ENCODE peak calls at places on chromosome 17, in six cellular contexts. Y, W, R, D, Z and K are unnamed samples.

GRCh38 chr17:27597783-27598320 is 33.1 kb upstream of the LGALS9 start:
- DNase-seq in Z (no peak), R (no peak), D (no peak), W (no peak), Y (no peak), K (no peak)

GRCh38 chr17:5631958-5632357 is 47.6 kb upstream of the NLRP1 start:
- DNase-seq in W (no peak), D (no peak), Y (no peak), Z (no peak), R (no peak), K (no peak)

GRCh38 chr17:44086364-44087311 is 16.1 kb downstream of the G6PC3 start:
- DNase-seq in W (no peak), Y (peak), R (no peak), D (no peak), Z (peak), K (peak)

GRCh38 chr17:68514809-68515208 is 2.6 kb downstream of the PRKAR1A start:
- DNase-seq in W (no peak), Y (no peak), R (no peak), Z (no peak), D (no peak), K (no peak)

GRCh38 chr17:18004901-18005305 is 32.2 kb downstream of the DRC3 start:
- DNase-seq in R (no peak), Z (no peak), W (no peak), D (peak), Y (peak), K (no peak)

GRCh38 chr17:33811006-33811760 is 443.9 kb upstream of the CCL2 start:
- DNase-seq in Z (no peak), D (no peak), Y (no peak), W (no peak), R (no peak), K (no peak)

GRCh38 chr17:10772425-10773380 is 31.2 kb downstream of the TMEM238L start:
- DNase-seq in Z (peak), R (no peak), Y (peak), W (peak), D (peak), K (peak)

GRCh38 chr17:82429824-82430223 is 11.4 kb upstream of the OGFOD3 start:
- DNase-seq in D (no peak), Y (no peak), Z (no peak), W (no peak), R (no peak), K (no peak)

GRCh38 chr17:82929011-82929622 is 89.3 kb upstream of the ZNF750 start:
- DNase-seq in D (no peak), Y (no peak), W (no peak), R (no peak), Z (no peak), K (no peak)

GRCh38 chr17:61455754-61456681 is 3.8 kb downstream of the TBX4 start:
- DNase-seq in Z (no peak), D (no peak), W (no peak), Y (no peak), R (no peak), K (no peak)

GRCh38 chr17:44307387-44308186 is 814 bp upstream of the RUNDC3A start:
- DNase-seq in D (peak), Y (peak), W (no peak), Z (no peak), R (no peak), K (no peak)

GRCh38 chr17:66644311-66644710 is 190.6 kb upstream of the CACNG5 start:
- DNase-seq in D (no peak), W (no peak), R (no peak), Z (no peak), Y (no peak), K (no peak)

DNA sequence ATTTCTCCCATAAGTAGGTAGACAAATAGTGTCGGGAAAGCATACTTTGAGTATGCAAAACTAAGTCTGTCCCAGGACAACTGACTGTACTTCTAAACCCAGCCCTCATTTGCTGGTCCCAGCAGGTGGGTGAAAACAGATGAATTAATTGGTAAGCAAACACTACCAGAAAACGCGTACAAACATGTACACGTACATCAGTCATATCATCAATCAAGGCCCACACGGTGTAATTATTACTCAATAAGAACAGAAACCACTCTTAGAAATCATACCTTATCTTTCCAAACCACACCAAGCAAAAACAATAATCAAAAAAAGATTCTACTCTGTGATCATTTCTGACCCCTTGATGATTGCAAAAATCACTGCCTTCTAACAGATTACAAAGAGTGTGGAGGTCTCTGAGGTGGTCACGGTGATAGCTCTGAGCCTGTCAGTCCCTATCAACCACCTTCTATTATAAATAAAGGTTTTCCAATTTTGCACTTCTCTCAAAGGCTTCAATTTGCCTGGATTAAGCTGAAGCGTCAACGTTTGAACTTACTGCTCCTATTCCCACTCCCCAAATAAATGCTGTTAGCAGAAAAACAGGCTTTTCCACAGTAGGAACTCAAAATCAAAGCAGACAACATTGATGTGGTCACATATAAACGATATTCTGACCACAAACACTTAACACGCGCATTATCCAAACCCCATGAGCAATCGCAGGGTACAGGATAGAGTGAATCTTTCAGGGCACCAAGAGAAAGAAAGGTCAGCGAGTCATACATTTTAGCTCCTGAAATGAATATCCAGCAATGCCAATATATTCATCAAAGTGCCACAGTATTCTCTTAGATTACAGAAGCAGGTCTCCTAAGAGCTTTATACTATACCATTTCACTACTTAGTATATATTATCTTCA is 211.9 kb downstream of the STX8 start:
- DNase-seq in Z (peak), R (no peak), Y (no peak), D (no peak), W (no peak), K (no peak)
- TF ChIP-seq SP1 in Z (no peak), R (no peak), Y (no peak), D (no peak), W (no peak), K (no peak)

GRCh38 chr17:45385331-45385997 is 47.2 kb downstream of the ARHGAP27 start:
- DNase-seq in Y (peak), Z (peak), W (peak), R (peak), D (peak), K (peak)
- TF ChIP-seq SP1 in Y (no peak), Z (no peak), W (no peak), R (peak), D (no peak), K (no peak)

GRCh38 chr17:80501739-80502577 is 25.6 kb upstream of the NPTX1 start:
- DNase-seq in Z (no peak), D (no peak), W (no peak), R (no peak), Y (no peak), K (no peak)
- TF ChIP-seq SP1 in Z (no peak), D (no peak), W (no peak), R (no peak), Y (no peak), K (no peak)

GRCh38 chr17:73632513-73632912 is 11.7 kb downstream of the SDK2 start:
- DNase-seq in Z (no peak), R (no peak), W (no peak), Y (no peak), D (no peak), K (no peak)

GRCh38 chr17:73628642-73629552 is 15.3 kb downstream of the SDK2 start:
- DNase-seq in Z (no peak), R (no peak), W (no peak), D (no peak), Y (no peak), K (no peak)

GRCh38 chr17:73633736-73634135 is 10.5 kb downstream of the SDK2 start:
- DNase-seq in W (no peak), R (no peak), Y (no peak), Z (no peak), D (no peak), K (no peak)

GRCh38 chr17:73630957-73631595 is 13.2 kb downstream of the SDK2 start:
- DNase-seq in R (no peak), W (no peak), D (no peak), Y (no peak), Z (no peak), K (no peak)

GRCh38 chr17:73630531-73630930 is 13.7 kb downstream of the SDK2 start:
- DNase-seq in Z (no peak), R (no peak), Y (no peak), W (no peak), D (no peak), K (no peak)
- TF ChIP-seq SP1 in Z (no peak), R (no peak), Y (no peak), W (no peak), D (no peak), K (no peak)

GRCh38 chr17:36994438-36994837 is 45.7 kb downstream of the AATF start:
- DNase-seq in Z (no peak), Y (no peak), W (no peak), R (no peak), D (no peak), K (no peak)
- TF ChIP-seq SP1 in Z (no peak), Y (no peak), W (no peak), R (no peak), D (no peak), K (no peak)

DNA sequence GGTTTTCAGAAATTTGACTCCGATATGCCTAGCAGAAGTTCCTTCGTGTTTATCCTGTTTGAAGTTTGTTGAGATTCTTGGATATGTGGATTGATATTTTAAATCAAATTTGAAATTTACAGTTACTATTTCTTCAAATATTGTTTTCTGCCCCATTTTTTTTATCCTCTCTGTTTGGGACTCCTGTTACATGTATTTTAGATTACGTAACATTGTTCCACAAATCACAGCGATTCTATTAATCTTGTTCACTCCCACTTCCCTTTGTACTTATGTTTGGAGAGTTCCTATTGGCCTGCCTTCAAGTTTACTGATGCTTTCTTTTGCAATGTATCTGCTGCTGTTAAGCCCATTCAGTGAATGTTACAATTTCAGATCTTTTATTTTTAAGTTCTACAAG is 288.4 kb upstream of the TNRC6C start:
- DNase-seq in Y (no peak), W (no peak), R (no peak), Z (no peak), D (no peak), K (no peak)
- TF ChIP-seq SP1 in Y (no peak), W (no peak), R (no peak), Z (no peak), D (no peak), K (no peak)